ENCODE peak calls at places on chromosomes 5 and 9, in seven cellular contexts. X, Z, W, B, R, I and Y are unnamed samples.

GRCh38 chr5:72067682-72068470 is 39.4 kb upstream of the MAP1B start:
- DNase-seq in X (no peak), I (no peak), B (no peak), W (no peak), R (no peak), Z (peak), Y (no peak)

GRCh38 chr5:148205044-148205813 is 2.4 kb downstream of the SPINK6 start:
- DNase-seq in X (no peak), I (no peak), R (no peak), Z (no peak), W (no peak), B (no peak), Y (no peak)

GRCh38 chr9:110214553-110214952 is 6.6 kb upstream of the C9orf152 start:
- DNase-seq in Z (peak), B (no peak), X (no peak), I (no peak), R (no peak), W (no peak), Y (no peak)

GRCh38 chr9:69745716-69746538 is 13.9 kb downstream of the PTAR1 start:
- DNase-seq in W (no peak), Z (peak), B (no peak), R (no peak), X (no peak), I (no peak), Y (no peak)

GRCh38 chr5:131209506-131210191 is 38.9 kb downstream of the LYRM7 start:
- DNase-seq in B (no peak), X (peak), Z (no peak), W (peak), R (no peak), I (no peak), Y (peak)

GRCh38 chr5:59458321-59458720 is 435.2 kb downstream of the PDE4D start:
- DNase-seq in I (no peak), W (no peak), B (no peak), X (no peak), Z (no peak), R (no peak), Y (no peak)

GRCh38 chr5:172453986-172454354 is 355 bp downstream of the SH3PXD2B start:
- DNase-seq in X (peak), I (peak), Z (peak), R (peak), B (no peak), W (no peak), Y (no peak)

GRCh38 chr5:143466632-143467031 is 63.1 kb upstream of the NR3C1 start:
- DNase-seq in I (no peak), B (no peak), X (no peak), W (no peak), Z (no peak), R (no peak), Y (no peak)

GRCh38 chr9:100087218-100087617 is 11.6 kb downstream of the ERP44 start:
- DNase-seq in B (no peak), X (peak), I (no peak), R (no peak), Z (no peak), W (no peak), Y (no peak)

GRCh38 chr5:134524826-134525686 is at the start of gene JADE2:
- DNase-seq in B (no peak), Z (peak), W (peak), X (peak), I (peak), R (peak), Y (peak)

GRCh38 chr5:175576096-175576495 is 81.8 kb upstream of the HRH2 start:
- DNase-seq in W (no peak), X (no peak), Z (no peak), B (no peak), R (no peak), I (no peak), Y (no peak)

DNA sequence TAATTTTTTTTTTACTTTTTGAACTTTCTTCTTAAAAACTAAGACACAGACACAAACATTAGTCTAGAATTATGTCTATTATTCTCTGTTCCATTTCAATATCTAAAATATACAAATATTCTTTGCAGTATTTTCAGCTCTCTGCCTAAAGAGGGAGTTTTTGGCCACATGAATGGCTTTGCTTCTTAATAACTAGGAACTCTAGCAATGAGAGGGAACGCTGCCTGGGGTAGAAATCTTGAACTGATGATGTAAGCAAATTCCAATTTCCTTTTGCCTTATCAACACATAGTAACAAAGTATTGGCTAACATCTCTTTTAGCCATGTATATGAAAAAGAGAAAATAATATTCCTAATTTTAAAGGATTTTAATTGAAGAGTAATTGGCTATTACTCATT is 51.9 kb downstream of the SLC25A46 start:
- DNase-seq in Z (peak), B (no peak), R (no peak), X (no peak), W (no peak), I (no peak), Y (no peak)
- TF ChIP-seq CTCF in Z (peak), B (peak), R (no peak), X (no peak), W (no peak), I (peak), Y (no peak)

DNA sequence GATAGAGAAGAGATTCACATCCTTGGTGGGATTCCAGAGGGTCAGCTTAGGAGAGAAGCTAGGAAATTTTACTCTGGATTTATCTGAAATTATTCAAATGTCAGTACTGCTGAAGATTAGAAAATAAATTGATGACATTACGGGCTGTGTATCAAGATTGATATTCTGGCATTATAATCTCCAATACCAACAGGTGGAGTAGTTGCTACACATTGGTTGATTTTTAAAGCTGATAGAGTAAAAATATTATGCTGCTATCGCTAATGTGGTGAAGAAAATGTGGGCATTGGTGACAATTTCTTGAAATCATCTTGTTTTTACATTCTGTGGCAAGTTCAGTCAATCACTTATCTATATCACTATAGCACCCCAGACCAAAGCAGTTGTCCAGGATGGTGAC is 378.5 kb downstream of the MTRR start:
- DNase-seq in B (no peak), X (no peak), W (no peak), R (no peak), I (no peak), Z (peak), Y (no peak)
- TF ChIP-seq CTCF in B (peak), X (peak), W (no peak), R (no peak), I (no peak), Z (peak), Y (no peak)

GRCh38 chr9:132722564-132723065 is 52.4 kb downstream of the GTF3C4 start:
- DNase-seq in R (no peak), Z (no peak), B (no peak), X (no peak), W (no peak), I (no peak), Y (no peak)
- TF ChIP-seq CTCF in R (no peak), Z (no peak), B (no peak), X (no peak), W (no peak), I (no peak), Y (no peak)

DNA sequence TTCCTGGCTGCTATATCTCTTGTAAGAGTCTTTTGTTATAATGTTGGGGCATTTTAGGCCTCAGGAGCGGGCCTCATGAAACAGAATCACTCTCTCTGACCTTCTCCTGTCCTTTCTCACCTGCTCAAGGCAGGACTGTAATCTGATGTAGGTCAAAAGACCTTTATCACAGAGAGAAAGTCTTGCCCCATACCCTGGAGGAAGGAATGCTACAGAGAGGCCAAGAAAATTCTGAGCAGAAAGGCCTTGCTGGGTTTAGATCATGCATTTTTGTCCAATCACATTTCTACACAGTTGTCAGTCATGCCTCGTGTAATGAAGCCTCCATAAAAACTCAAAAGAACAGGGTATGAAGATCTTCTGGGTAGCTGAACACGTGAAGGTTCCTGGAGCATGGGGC is 45.2 kb upstream of the TBC1D2 start:
- DNase-seq in B (no peak), R (no peak), Z (no peak), X (no peak), I (no peak), W (no peak), Y (no peak)
- TF ChIP-seq CTCF in B (no peak), R (no peak), Z (no peak), X (no peak), I (no peak), W (no peak), Y (no peak)

DNA sequence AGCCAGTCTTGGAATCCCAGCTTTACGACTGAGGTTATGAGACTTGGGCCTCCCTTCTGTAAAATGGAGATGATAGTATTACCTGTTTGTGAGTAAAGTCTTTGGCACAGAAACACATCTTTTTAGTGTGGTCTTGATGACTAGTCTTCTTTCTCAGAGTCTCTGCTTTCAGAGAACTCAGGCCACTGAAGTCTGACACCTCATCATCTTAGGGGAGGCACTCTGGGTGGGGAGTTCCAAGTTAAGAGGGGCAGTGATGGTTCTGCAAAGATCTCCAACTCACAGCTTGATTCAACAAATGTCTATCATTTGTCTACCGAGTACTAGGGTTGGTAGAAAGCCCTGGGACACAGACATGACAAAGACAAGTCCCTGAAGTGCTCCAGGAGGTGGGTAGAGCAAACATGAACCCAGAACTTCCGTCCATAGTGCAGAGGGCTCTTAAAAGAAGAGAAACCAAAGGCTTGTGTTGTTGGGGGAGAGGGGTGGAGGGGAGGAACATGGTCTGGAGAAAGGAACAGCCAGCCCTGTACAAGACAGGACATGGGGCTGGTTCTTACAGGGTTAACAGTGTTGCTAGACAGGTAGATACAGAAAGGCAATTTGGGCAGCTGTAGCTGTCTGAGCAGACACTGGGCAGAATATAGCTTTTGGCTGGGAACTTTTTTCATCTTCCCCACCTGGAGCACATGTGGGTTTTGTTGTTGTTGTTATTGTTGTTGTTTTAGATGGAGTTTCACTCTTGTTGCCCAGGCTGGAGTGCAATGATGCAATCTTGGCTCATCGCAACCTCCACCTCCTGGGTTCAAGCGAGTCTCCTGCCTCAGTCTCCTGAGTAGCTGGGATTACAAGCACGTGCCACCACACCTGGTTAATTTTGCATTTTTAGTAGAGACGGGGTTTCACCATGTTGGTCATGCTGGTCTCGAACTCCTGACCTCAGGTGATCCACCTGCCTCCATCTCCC is 2.6 kb upstream of the CD14 start:
- DNase-seq in R (no peak), I (no peak), Z (no peak), W (no peak), B (no peak), X (no peak), Y (no peak)
- TF ChIP-seq CTCF in R (no peak), I (no peak), Z (no peak), W (no peak), B (peak), X (no peak), Y (no peak)

DNA sequence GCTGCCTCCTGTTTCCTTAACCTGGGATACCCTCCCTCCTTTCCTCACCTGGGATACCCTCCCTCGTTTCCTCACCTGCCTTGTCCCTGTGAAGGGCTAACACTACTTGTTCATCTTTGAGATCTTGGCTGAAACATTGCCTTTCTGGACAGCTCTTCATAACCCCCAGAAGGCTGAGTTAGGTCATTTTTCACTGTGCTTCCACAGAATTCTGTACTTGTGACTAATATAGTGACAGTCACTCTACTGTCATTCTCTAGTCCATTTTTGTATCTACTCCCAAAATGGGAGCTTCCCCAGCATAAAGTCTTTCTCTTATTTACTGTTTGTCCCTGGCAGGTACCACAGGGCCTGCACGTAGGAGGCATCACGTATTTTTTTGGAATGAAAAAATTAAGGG is 21.5 kb upstream of the DAB2 start:
- DNase-seq in Z (no peak), B (no peak), R (no peak), I (no peak), X (no peak), W (no peak), Y (no peak)
- TF ChIP-seq CTCF in Z (no peak), B (no peak), R (no peak), I (no peak), X (no peak), W (no peak), Y (no peak)

DNA sequence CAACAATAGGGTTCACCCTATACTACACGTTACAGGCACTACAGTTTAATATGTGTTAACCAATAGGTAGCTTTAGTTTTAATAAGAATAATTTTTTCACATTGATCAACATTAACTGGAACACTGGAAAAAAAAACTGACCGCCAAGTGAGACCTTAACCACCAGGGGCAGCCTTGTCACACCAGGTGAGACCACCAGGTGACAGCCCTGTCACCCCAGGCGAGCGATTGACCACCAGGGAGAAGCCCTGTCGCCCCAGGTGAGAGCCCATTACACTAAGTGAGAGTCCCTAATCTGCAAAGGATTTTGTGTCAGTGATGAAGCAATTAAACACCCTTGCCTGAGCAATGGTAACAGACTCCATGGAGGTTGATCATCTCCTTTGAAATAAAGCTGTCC is 75.4 kb upstream of the SYK start:
- DNase-seq in R (no peak), Z (no peak), W (no peak), X (no peak), I (no peak), B (no peak), Y (no peak)
- TF ChIP-seq CTCF in R (peak), Z (no peak), W (peak), X (no peak), I (no peak), B (peak), Y (no peak)